ENCODE peak calls at places on chromosomes 6 and 20, in four cellular contexts. X, Q, I and T are unnamed samples.
A peak's percentile ranks its signal among the peaks of the same experiment; 100 is the strongest.

GRCh38 chr20:57457243-57457761 is 66.1 kb downstream of the RBM38 start:
- DNase-seq in X (no peak), Q (no peak), I (no peak), T (no peak)

GRCh38 chr6:145704153-145704781 is 31.1 kb downstream of the EPM2A start:
- DNase-seq in X (no peak), Q (peak; percentile 10), I (no peak), T (peak; percentile 72)

GRCh38 chr20:21241400-21241799 is 61.7 kb upstream of the XRN2 start:
- DNase-seq in X (no peak), Q (no peak), I (no peak), T (no peak)

GRCh38 chr20:46984391-46984790 is 89.7 kb downstream of the EYA2 start:
- DNase-seq in X (no peak), Q (peak; percentile 27), I (no peak), T (peak; percentile 86)

GRCh38 chr6:17580518-17581048 is 19.5 kb upstream of the FAM8A1 start:
- DNase-seq in X (no peak), Q (peak; percentile 56), I (peak; percentile 4), T (peak; percentile 42)

GRCh38 chr20:36591854-36592641 is 13.5 kb upstream of the RAB5IF start:
- DNase-seq in X (peak; percentile 40), Q (peak; percentile 52), I (peak; percentile 15), T (peak; percentile 66)

GRCh38 chr6:36818741-36819140 is 20.5 kb downstream of the CPNE5 start:
- DNase-seq in X (no peak), Q (no peak), I (no peak), T (no peak)

GRCh38 chr6:165987483-165988305 is 180.0 kb downstream of the TBXT start:
- DNase-seq in X (no peak), Q (peak; percentile 7), I (no peak), T (peak; percentile 3)

GRCh38 chr20:14824996-14825395 is 487.6 kb upstream of the FLRT3 start:
- DNase-seq in X (no peak), Q (no peak), I (no peak), T (no peak)

GRCh38 chr6:137731960-137732616 is 135.0 kb upstream of the TNFAIP3 start:
- DNase-seq in X (no peak), Q (peak; percentile 78), I (no peak), T (peak; percentile 73)

GRCh38 chr6:141744194-141744925 is 388.4 kb upstream of the GJE1 start:
- DNase-seq in X (no peak), Q (no peak), I (no peak), T (no peak)

GRCh38 chr20:61933951-61934715 is 131.5 kb downstream of the TAF4 start:
- DNase-seq in X (no peak), Q (no peak), I (no peak), T (no peak)

GRCh38 chr20:61307686-61308085 is 55.6 kb downstream of the CDH4 start:
- DNase-seq in X (no peak), Q (no peak), I (no peak), T (no peak)

GRCh38 chr20:25178563-25179438 is 16.7 kb upstream of the ENTPD6 start:
- DNase-seq in X (no peak), Q (peak; percentile 98), I (no peak), T (peak; percentile 90)

GRCh38 chr6:138726066-138727060 is 47.2 kb upstream of the CCDC28A start:
- DNase-seq in X (no peak), Q (peak; percentile 81), I (no peak), T (no peak)

GRCh38 chr20:41111578-41111951 is 25.8 kb upstream of the PLCG1 start:
- DNase-seq in X (no peak), Q (no peak), I (no peak), T (no peak)

GRCh38 chr20:20259534-20259933 is 108.4 kb upstream of the INSM1 start:
- DNase-seq in X (no peak), Q (no peak), I (no peak), T (no peak)

GRCh38 chr6:124927806-124928205 is 34.4 kb upstream of the RNF217 start:
- DNase-seq in X (no peak), Q (peak; percentile 73), I (no peak), T (no peak)

GRCh38 chr6:27593200-27593818 is 120.4 kb upstream of the ZNF184 start:
- DNase-seq in X (no peak), Q (peak; percentile 24), I (no peak), T (no peak)

GRCh38 chr6:125154184-125155135 is 887 bp downstream of the TPD52L1 start:
- DNase-seq in X (peak; percentile 4), Q (peak; percentile 80), I (no peak), T (peak; percentile 38)

GRCh38 chr6:10850728-10851127 is 12.4 kb upstream of the MAK start:
- DNase-seq in X (no peak), Q (no peak), I (no peak), T (no peak)

GRCh38 chr6:72975346-72975745 is 249.9 kb downstream of the KHDC1L start:
- DNase-seq in X (no peak), Q (no peak), I (no peak), T (no peak)

GRCh38 chr20:45318386-45318939 is 10.4 kb upstream of the MATN4 start:
- DNase-seq in X (no peak), Q (no peak), I (no peak), T (no peak)

GRCh38 chr6:47698342-47698787 is at the start of gene ADGRF4:
- DNase-seq in X (no peak), Q (peak; percentile 99), I (no peak), T (peak; percentile 41)

GRCh38 chr6:28598757-28599686 is 73.3 kb downstream of the GPX5 start:
- DNase-seq in X (no peak), Q (no peak), I (no peak), T (no peak)